ENCODE peak calls at places on chromosomes 12 and 14, in four cellular contexts. U is GM06990, I is RWPE2, W is GM13977. L is an unnamed sample.
A peak's percentile ranks its signal among the peaks of the same experiment; 100 is the strongest.

GRCh38 chr12:128449146-128449894 is 182.3 kb downstream of the TMEM132C start:
- DNase-seq in U (no peak), I (no peak), W (no peak), L (no peak)

GRCh38 chr14:32826404-32827082 is 112.1 kb upstream of the NPAS3 start:
- DNase-seq in U (no peak), I (no peak), W (no peak), L (no peak)

GRCh38 chr12:39352470-39352869 is 90.5 kb downstream of the KIF21A start:
- DNase-seq in U (no peak), I (no peak), W (no peak), L (no peak)

GRCh38 chr14:99538275-99538674 is 57.1 kb downstream of the CCNK start:
- DNase-seq in U (no peak), I (no peak), W (no peak), L (no peak)

GRCh38 chr12:59396519-59396918 is 199.3 kb upstream of the SLC16A7 start:
- DNase-seq in U (no peak), I (no peak), W (no peak), L (no peak)

GRCh38 chr14:50670196-50670875 is 2.2 kb upstream of the SAV1 start:
- DNase-seq in U (no peak), I (no peak), W (no peak), L (no peak)

GRCh38 chr12:50112456-50113218 is 601 bp downstream of the COX14 start:
- DNase-seq in U (no peak), I (no peak), W (no peak), L (no peak)

GRCh38 chr14:85607571-85608219 is 77.8 kb downstream of the FLRT2 start:
- DNase-seq in U (no peak), I (no peak), W (no peak), L (no peak)

GRCh38 chr12:118984206-118984943 is 3.0 kb downstream of the SRRM4 start:
- DNase-seq in U (no peak), I (no peak), W (no peak), L (no peak)

GRCh38 chr14:70018713-70019201 is 139.5 kb downstream of the SMOC1 start:
- DNase-seq in U (no peak), I (no peak), W (no peak), L (no peak)

DNA sequence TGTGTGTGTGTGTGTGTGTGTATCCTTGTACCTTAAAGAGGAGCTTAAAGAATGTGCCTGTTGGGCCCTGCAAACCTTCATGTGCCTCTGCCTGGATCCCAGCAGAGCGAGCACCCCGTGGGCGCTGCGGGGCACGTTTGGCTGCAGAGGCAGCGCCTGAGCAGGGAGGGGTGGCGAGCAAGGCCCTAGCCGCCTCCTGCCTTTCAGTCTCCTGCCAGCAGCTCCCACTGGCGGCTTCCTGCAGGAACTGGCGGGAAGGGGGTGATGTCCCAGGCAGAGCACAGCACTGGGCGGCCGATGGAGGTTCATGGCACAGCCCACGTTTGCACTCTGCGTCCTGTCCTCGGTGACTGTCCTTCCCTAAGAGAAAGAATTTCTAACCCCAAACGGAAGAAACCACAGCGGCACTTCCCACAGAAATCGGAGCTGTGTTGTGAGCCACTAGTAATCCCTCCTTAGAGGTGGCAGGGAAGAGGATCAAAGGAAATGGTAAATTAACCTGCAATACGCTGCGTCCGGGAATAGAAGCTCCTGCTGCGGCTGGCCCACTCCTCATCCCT is 19.8 kb downstream of the ZBTB42 start:
- DNase-seq in U (no peak), I (peak; percentile 85), W (no peak), L (no peak)
- TF ChIP-seq CTCF in U (no peak), I (peak; percentile 75), W (no peak), L (peak; percentile 60)

GRCh38 chr12:11810962-11811361 is 161.5 kb downstream of the ETV6 start:
- DNase-seq in U (no peak), I (no peak), W (no peak), L (no peak)

GRCh38 chr12:11813422-11813813 is 163.9 kb downstream of the ETV6 start:
- DNase-seq in U (no peak), I (no peak), W (no peak), L (no peak)

GRCh38 chr12:11815397-11815796 is 165.9 kb downstream of the ETV6 start:
- DNase-seq in U (no peak), I (no peak), W (no peak), L (no peak)

GRCh38 chr12:11814362-11814761 is 164.9 kb downstream of the ETV6 start:
- DNase-seq in U (no peak), I (no peak), W (no peak), L (no peak)

DNA sequence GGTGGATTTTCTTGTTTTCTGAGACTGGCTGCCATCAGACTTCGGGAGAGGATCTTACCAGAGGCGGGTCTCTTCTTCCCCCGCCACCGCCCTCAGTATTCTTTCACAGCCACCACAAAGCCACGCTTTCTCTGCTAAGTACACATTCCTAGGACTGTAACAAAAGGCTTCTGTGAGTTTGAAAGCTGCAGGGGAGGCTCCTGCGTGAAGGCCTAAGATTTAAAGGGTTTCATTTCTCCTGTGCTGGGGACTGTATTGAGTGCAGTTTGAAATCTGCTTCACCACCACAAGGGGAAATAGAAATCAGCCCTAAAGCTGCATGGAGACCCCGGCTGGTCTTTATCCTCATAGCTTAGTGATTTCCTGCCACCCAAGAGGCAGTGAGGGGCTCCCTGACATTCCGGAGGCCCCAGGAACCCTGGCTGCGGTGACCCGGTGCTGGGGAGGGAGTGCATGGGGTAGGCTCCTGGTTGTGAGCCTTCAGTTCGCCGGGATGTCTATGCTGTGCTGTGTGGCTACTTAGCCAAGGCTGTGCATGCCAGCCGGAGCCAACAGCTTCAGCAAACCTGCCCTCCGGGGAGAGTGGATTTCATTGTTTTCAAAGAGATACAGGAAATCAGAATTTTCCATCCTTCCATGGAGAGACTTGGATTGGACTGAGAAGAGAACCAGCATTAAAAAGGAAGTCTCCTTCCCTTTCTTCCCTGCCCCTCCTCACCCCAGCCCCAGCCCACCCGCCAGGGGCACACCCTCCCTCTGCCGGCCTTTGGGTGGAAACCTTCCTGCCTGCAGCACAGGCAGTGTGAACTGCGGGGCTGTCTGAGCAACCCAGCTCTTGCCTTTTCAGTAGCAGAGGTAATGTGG is 163.3 kb downstream of the ETV6 start:
- DNase-seq in U (peak; percentile 67), I (no peak), W (peak; percentile 34), L (no peak)
- TF ChIP-seq CTCF in U (no peak), I (no peak), W (peak; percentile 24), L (peak; percentile 69)

DNA sequence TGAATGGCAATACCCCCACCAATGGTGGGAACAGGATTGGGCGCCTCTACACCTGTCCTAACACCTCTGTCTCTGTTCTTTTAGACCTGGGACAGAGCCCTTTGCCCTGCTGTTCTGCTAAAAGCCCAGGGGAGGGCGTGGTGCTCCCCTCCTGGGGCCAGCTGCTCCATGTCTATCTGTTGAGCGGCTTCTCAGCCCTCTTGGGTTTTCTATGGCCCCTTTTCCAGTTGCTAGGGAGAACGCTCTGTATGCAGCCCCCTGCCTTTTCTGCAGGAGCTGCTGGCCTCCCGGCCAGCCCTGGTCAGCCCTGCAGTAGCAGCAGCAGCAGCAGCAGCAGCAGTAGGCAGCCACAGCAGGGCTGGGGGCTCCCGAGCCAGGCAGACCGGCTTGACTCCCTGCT is 1.2 kb downstream of the RTL1 start:
- DNase-seq in U (no peak), I (no peak), W (peak; percentile 18), L (peak; percentile 61)
- TF ChIP-seq CTCF in U (no peak), I (no peak), W (no peak), L (peak; percentile 66)

GRCh38 chr12:123937707-123938600 is 34.7 kb downstream of the CCDC92 start:
- DNase-seq in U (no peak), I (no peak), W (peak; percentile 59), L (no peak)

GRCh38 chr12:123940627-123940966 is 32.0 kb downstream of the CCDC92 start:
- DNase-seq in U (no peak), I (no peak), W (no peak), L (no peak)

GRCh38 chr12:123939716-123940626 is 32.7 kb downstream of the CCDC92 start:
- DNase-seq in U (no peak), I (no peak), W (no peak), L (no peak)

GRCh38 chr12:123936956-123937706 is 35.5 kb downstream of the CCDC92 start:
- DNase-seq in U (no peak), I (no peak), W (no peak), L (no peak)

GRCh38 chr12:123938679-123939480 is 33.8 kb downstream of the CCDC92 start:
- DNase-seq in U (no peak), I (no peak), W (no peak), L (no peak)
- TF ChIP-seq CTCF in U (peak; percentile 41), I (no peak), W (peak; percentile 45), L (peak; percentile 57)

DNA sequence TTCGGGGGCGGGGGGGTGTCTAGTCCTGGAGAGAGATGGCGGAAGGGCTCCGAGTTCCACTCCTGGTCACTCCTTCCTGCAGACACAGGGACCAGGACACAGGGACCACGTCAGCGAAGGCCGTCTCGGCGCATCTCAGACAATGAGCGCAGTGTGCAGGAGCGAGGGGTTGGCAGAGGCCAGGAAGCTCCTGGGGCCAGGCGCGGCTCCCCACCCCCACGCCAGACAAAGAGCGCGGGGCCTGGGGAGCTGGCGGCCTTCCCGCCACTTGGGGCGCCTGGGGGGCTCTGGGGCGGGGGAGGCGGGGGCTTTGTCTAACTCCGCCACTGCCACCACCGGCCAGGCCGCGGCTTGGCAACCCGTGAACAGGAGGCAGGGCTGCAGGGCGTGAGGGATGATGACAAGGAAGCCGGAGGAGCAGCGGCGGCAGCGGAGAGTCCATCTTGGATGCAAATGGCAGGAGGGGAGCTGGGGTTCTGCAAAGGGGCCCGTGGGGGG is 2.2 kb downstream of the CDK2AP1 start:
- DNase-seq in U (peak; percentile 65), I (peak; percentile 69), W (peak; percentile 74), L (peak; percentile 87)
- TF ChIP-seq CTCF in U (peak; percentile 21), I (peak; percentile 9), W (no peak), L (peak; percentile 51)

DNA sequence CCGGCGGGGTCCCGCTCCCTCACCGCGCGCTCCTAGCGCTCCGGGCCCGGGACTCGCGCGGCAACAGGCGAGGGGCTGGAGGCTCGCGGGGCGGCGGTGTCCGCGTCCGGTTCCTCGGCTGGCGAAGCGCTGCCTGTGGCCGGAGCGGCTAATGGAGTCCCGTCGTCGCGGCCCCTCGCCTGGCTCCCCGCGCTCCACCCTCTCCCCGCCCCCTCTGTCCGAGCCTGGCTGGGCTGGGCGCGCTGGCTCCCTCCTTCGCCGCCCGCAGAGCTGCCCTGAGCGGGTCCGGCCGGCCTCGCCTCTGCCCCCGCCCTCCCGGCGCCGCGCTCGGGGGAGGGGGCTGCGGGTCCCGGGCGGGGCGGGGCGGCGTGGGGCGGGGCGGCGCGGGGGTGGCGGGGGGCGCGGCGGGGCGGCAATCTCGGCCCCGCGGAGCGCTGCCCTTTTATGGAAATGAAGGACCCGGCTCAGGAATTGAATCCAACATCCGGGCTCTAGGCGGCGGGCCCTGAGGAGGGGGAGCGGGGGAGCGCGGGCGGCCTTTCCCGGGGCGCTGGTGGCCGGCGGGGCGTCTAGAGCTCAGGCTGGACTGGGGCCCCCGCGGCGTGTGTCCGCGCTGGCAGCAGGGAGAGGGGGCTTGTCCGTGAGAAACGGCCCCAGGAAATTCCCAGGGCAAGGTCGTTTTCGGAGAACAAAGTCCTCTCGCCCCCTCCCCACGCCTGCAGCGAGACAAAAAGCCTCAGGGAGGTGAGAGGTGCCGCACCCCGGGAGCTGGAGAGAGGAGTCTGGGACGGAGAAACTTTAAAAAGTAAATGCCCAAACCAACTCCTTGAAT is at the start of gene FERMT2:
- DNase-seq in U (peak; percentile 57), I (peak; percentile 90), W (peak; percentile 87), L (peak; percentile 91)
- TF ChIP-seq CTCF in U (no peak), I (no peak), W (no peak), L (peak; percentile 2)

DNA sequence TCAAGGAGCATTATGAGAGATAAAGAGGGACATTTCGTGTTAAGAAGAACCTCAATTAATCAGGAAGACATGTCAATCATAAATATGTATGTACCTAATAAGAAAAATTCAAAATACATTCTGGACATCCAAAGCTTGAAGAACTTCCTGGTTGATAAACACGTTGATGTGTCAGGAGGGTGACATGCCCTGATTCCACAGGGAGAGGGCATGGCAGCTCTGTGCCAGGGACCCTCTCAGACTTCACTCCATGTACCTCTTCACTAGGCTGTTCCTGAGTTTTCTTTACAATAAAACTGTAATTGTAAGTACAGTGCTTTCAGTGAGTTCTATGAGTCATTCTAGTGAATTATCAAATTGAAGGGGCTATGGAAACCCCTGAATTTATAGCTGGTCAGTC is 163.5 kb downstream of the CFAP54 start:
- DNase-seq in U (no peak), I (no peak), W (no peak), L (no peak)
- TF ChIP-seq CTCF in U (no peak), I (no peak), W (no peak), L (no peak)